ENCODE peak calls at places on chromosomes 4 and X, in six cellular contexts. One of them, this sample, is unnamed.

GRCh38 chr4:83074086-83074704 is 39.2 kb downstream of the COPS4 start:
- DNase-seq in cardiac fibroblast: peak
- DNase-seq in heart left ventricle: no peak
- DNase-seq in GM10248: peak
- DNase-seq in lower lobe of right lung: no peak
- DNase-seq in mesothelial cell of epicardium: no peak
- DNase-seq in this sample: no peak

GRCh38 chr4:57147335-57148060 is 37.3 kb upstream of the IGFBP7 start:
- DNase-seq in cardiac fibroblast: peak
- DNase-seq in heart left ventricle: no peak
- DNase-seq in GM10248: no peak
- DNase-seq in lower lobe of right lung: no peak
- DNase-seq in mesothelial cell of epicardium: no peak
- DNase-seq in this sample: no peak

GRCh38 chrX:42567268-42567667 is 210.7 kb downstream of the PPP1R2C start:
- DNase-seq in cardiac fibroblast: no peak
- DNase-seq in heart left ventricle: no peak
- DNase-seq in GM10248: no peak
- DNase-seq in lower lobe of right lung: no peak
- DNase-seq in mesothelial cell of epicardium: no peak
- DNase-seq in this sample: no peak

GRCh38 chrX:40495659-40496058 is 85.1 kb upstream of the ATP6AP2 start:
- DNase-seq in cardiac fibroblast: no peak
- DNase-seq in heart left ventricle: no peak
- DNase-seq in GM10248: no peak
- DNase-seq in lower lobe of right lung: no peak
- DNase-seq in mesothelial cell of epicardium: no peak
- DNase-seq in this sample: no peak

GRCh38 chrX:25531096-25531495 is 515.3 kb upstream of the ARX start:
- DNase-seq in cardiac fibroblast: peak
- DNase-seq in heart left ventricle: no peak
- DNase-seq in GM10248: no peak
- DNase-seq in lower lobe of right lung: no peak
- DNase-seq in mesothelial cell of epicardium: no peak
- DNase-seq in this sample: no peak

GRCh38 chr4:54717694-54718093 is 59.9 kb downstream of the KIT start:
- DNase-seq in cardiac fibroblast: no peak
- DNase-seq in heart left ventricle: no peak
- DNase-seq in GM10248: no peak
- DNase-seq in lower lobe of right lung: no peak
- DNase-seq in mesothelial cell of epicardium: no peak
- DNase-seq in this sample: no peak

GRCh38 chr4:129167640-129168260 is 71.8 kb downstream of the C4orf33 start:
- DNase-seq in cardiac fibroblast: no peak
- DNase-seq in heart left ventricle: no peak
- DNase-seq in GM10248: no peak
- DNase-seq in lower lobe of right lung: no peak
- DNase-seq in mesothelial cell of epicardium: no peak
- DNase-seq in this sample: no peak

GRCh38 chr4:172725581-172725980 is 443.0 kb upstream of the GALNT7 start:
- DNase-seq in cardiac fibroblast: peak
- DNase-seq in heart left ventricle: no peak
- DNase-seq in GM10248: no peak
- DNase-seq in lower lobe of right lung: no peak
- DNase-seq in mesothelial cell of epicardium: no peak
- DNase-seq in this sample: no peak

GRCh38 chr4:169823685-169824084 is 65.9 kb upstream of the HPF1 start:
- DNase-seq in cardiac fibroblast: peak
- DNase-seq in heart left ventricle: peak
- DNase-seq in GM10248: peak
- DNase-seq in lower lobe of right lung: no peak
- DNase-seq in mesothelial cell of epicardium: peak
- DNase-seq in this sample: no peak

DNA sequence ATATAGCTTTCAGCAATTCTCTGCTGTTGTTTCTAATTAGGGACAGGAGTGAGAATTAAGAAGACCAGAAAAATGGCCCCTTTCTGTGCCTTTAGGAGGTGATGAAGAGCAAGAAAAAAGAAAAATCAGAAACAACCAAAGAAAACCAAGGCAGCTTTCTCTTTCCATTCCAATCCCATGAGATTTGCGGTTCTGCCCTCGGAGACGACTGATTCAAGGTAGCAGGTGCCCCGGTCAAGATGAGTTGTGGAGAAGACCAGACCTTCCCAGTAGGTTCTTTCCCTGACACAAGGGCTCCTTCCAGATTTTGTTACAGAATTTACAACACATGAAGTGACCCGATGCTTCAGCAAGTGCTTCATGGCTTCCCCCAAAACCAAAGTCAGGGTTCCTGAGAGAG is 21.9 kb downstream of the TLR10 start:
- DNase-seq in cardiac fibroblast: no peak
- DNase-seq in heart left ventricle: no peak
- DNase-seq in GM10248: no peak
- DNase-seq in lower lobe of right lung: no peak
- DNase-seq in mesothelial cell of epicardium: no peak
- DNase-seq in this sample: no peak
- TF ChIP-seq CTCF in cardiac fibroblast: no peak
- TF ChIP-seq CTCF in heart left ventricle: no peak
- TF ChIP-seq CTCF in GM10248: peak
- TF ChIP-seq CTCF in lower lobe of right lung: no peak
- TF ChIP-seq CTCF in mesothelial cell of epicardium: no peak
- TF ChIP-seq CTCF in this sample: no peak

DNA sequence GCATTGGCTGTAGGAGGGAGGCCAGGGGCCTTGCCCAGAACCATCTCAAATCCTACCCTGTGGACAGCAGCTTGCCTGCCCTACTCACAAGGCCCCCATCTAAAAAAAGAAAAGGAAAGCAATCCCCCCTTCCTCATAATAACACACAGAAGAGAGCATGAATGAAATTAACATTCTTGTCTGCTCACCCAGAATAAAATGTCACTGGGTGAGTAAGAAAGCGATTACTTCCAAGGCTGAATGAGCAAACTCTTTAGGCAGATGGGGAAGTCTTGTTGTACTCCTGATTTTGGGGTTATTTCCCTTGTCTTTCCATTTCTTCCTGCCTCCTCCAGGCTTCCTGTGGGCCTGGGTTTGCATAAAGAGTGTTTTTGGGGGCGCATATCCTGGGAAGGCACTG is 248.2 kb upstream of the GATB start:
- DNase-seq in cardiac fibroblast: no peak
- DNase-seq in heart left ventricle: no peak
- DNase-seq in GM10248: no peak
- DNase-seq in lower lobe of right lung: no peak
- DNase-seq in mesothelial cell of epicardium: no peak
- DNase-seq in this sample: no peak
- TF ChIP-seq CTCF in cardiac fibroblast: no peak
- TF ChIP-seq CTCF in heart left ventricle: no peak
- TF ChIP-seq CTCF in GM10248: no peak
- TF ChIP-seq CTCF in lower lobe of right lung: no peak
- TF ChIP-seq CTCF in mesothelial cell of epicardium: no peak
- TF ChIP-seq CTCF in this sample: no peak

DNA sequence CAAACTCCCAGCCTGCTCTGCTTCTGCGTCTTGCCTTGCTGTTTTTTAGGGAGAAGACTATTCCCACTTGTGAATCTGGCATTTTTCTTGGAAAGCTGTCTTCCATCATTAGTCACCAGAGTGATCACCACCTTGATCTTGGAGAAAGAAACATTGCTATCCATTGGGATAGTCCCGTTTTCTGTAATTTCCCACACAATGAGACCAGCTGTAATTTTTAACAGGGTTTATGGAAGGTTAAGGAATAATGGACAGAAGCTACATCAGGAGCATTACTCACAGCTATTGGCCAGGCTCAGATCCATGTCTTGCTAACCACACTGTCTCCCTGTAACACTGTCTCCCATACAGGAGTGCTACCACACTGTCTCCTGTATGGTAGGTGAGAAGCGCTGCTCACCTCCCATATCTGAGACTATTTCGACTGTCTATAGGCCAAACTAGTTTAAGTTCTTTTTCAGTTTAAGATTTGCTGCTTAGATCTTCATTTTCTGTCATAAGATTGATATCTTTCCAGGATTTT is 523.0 kb downstream of the SPRY1 start:
- DNase-seq in cardiac fibroblast: no peak
- DNase-seq in heart left ventricle: no peak
- DNase-seq in GM10248: no peak
- DNase-seq in lower lobe of right lung: no peak
- DNase-seq in mesothelial cell of epicardium: no peak
- DNase-seq in this sample: no peak
- TF ChIP-seq CTCF in cardiac fibroblast: no peak
- TF ChIP-seq CTCF in heart left ventricle: no peak
- TF ChIP-seq CTCF in GM10248: no peak
- TF ChIP-seq CTCF in lower lobe of right lung: no peak
- TF ChIP-seq CTCF in mesothelial cell of epicardium: no peak
- TF ChIP-seq CTCF in this sample: no peak

GRCh38 chrX:10190367-10190766 is 33.6 kb downstream of the CLCN4 start:
- DNase-seq in cardiac fibroblast: peak
- DNase-seq in heart left ventricle: no peak
- DNase-seq in GM10248: peak
- DNase-seq in lower lobe of right lung: no peak
- DNase-seq in mesothelial cell of epicardium: no peak
- DNase-seq in this sample: no peak
- TF ChIP-seq CTCF in cardiac fibroblast: peak
- TF ChIP-seq CTCF in heart left ventricle: peak
- TF ChIP-seq CTCF in GM10248: peak
- TF ChIP-seq CTCF in lower lobe of right lung: peak
- TF ChIP-seq CTCF in mesothelial cell of epicardium: no peak
- TF ChIP-seq CTCF in this sample: no peak

GRCh38 chrX:52574416-52575275 is 57.8 kb upstream of the XAGE1B start:
- DNase-seq in cardiac fibroblast: peak
- DNase-seq in heart left ventricle: no peak
- DNase-seq in GM10248: peak
- DNase-seq in lower lobe of right lung: no peak
- DNase-seq in mesothelial cell of epicardium: no peak
- DNase-seq in this sample: no peak
- TF ChIP-seq CTCF in cardiac fibroblast: peak
- TF ChIP-seq CTCF in heart left ventricle: peak
- TF ChIP-seq CTCF in GM10248: peak
- TF ChIP-seq CTCF in lower lobe of right lung: peak
- TF ChIP-seq CTCF in mesothelial cell of epicardium: peak
- TF ChIP-seq CTCF in this sample: no peak

DNA sequence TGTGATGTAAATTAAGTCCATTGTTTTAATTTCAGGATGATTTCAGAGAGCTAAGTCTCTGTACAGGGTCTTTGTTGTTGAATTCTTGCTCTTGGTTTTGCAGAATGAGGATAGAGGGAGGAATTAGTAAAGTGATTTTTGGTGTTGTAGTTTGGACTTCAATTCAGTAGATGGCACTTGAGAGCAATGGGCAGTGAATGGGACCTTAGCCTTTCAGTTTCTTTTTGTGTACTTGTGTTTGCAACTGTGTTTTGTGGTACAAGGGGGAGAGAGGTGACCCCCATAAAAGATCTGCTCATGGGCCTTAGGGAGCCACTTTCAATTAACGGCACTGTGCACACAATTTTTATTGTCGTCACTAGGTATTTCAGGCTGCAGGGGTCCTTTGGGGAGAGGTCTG is 340.0 kb downstream of the DCAF12L2 start:
- DNase-seq in cardiac fibroblast: no peak
- DNase-seq in heart left ventricle: no peak
- DNase-seq in GM10248: no peak
- DNase-seq in lower lobe of right lung: no peak
- DNase-seq in mesothelial cell of epicardium: no peak
- DNase-seq in this sample: no peak
- TF ChIP-seq CTCF in cardiac fibroblast: no peak
- TF ChIP-seq CTCF in heart left ventricle: no peak
- TF ChIP-seq CTCF in GM10248: no peak
- TF ChIP-seq CTCF in lower lobe of right lung: no peak
- TF ChIP-seq CTCF in mesothelial cell of epicardium: no peak
- TF ChIP-seq CTCF in this sample: no peak

This sample was measured in omental fat pad.